ENCODE peak calls at places on chromosomes 13 and 19, in five cellular contexts. M is kidney epithelial cell, J is stomach, T is IMR-90, A is astrocyte. D is an unnamed sample.

GRCh38 chr13:20342326-20342725 is 110.2 kb upstream of the GJB6 start:
- DNase-seq in J (no peak), T (no peak), M (no peak), A (no peak), D (no peak)

GRCh38 chr19:19591133-19591825 is 27.2 kb downstream of the PBX4 start:
- DNase-seq in T (peak; percentile 99), M (peak; percentile 76), A (peak; percentile 92), J (peak; percentile 53), D (no peak)

GRCh38 chr19:31252476-31252875 is 96.8 kb downstream of the TSHZ3 start:
- DNase-seq in J (no peak), A (no peak), M (no peak), T (no peak), D (no peak)

GRCh38 chr19:1082928-1083816 is 12.0 kb downstream of the POLR2E start:
- DNase-seq in T (no peak), M (no peak), A (no peak), J (no peak), D (no peak)

GRCh38 chr19:49231389-49231788 is 73.8 kb downstream of the TRPM4 start:
- DNase-seq in M (no peak), J (no peak), T (no peak), A (no peak), D (no peak)

GRCh38 chr13:41985788-41986508 is 25.0 kb upstream of the VWA8 start:
- DNase-seq in A (no peak), T (peak; percentile 35), J (no peak), M (no peak), D (no peak)

GRCh38 chr13:36718686-36719085 is 44.9 kb downstream of the SERTM1 start:
- DNase-seq in J (no peak), M (no peak), A (peak; percentile 53), T (no peak), D (no peak)

GRCh38 chr13:44180876-44181536 is 192.6 kb upstream of the SERP2 start:
- DNase-seq in J (no peak), A (no peak), M (no peak), T (no peak), D (no peak)

GRCh38 chr19:56347163-56347778 is 32.6 kb upstream of the ZSCAN5A start:
- DNase-seq in M (no peak), J (no peak), A (no peak), T (no peak), D (no peak)

GRCh38 chr19:33780746-33781145 is 15.9 kb upstream of the KCTD15 start:
- DNase-seq in M (no peak), J (no peak), A (no peak), T (no peak), D (no peak)
- H3K27me3 ChIP-seq in M (peaks cover 29% of the 10 kb centered on the region), J (peaks cover 23% of the 10 kb centered on the region), A (peaks cover 4% of the 10 kb centered on the region), T (peaks cover 16% of the 10 kb centered on the region), D (peaks cover 15% of the 10 kb centered on the region)

DNA sequence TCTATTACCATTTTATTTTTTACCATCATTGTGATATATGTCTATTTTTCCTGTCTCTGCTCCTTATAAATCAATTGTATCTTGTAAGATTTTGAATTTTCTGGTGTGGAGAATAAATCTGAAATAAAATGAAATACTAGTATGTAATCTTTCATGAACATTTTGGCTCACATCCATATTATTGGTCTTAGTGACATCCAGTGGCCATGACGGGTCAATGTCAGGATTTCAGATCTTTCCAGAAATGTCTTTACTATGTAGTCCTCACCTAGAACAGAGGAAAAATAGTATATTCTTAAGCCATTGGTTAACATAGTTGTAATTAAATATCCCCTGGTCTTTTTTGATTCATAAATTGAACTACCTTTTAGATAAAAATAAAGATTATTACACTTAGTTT is 109.8 kb upstream of the GPC6 start:
- DNase-seq in A (no peak), J (no peak), T (no peak), M (no peak), D (no peak)
- TF ChIP-seq CTCF in A (no peak), J (no peak), T (no peak), M (no peak), D (no peak)

DNA sequence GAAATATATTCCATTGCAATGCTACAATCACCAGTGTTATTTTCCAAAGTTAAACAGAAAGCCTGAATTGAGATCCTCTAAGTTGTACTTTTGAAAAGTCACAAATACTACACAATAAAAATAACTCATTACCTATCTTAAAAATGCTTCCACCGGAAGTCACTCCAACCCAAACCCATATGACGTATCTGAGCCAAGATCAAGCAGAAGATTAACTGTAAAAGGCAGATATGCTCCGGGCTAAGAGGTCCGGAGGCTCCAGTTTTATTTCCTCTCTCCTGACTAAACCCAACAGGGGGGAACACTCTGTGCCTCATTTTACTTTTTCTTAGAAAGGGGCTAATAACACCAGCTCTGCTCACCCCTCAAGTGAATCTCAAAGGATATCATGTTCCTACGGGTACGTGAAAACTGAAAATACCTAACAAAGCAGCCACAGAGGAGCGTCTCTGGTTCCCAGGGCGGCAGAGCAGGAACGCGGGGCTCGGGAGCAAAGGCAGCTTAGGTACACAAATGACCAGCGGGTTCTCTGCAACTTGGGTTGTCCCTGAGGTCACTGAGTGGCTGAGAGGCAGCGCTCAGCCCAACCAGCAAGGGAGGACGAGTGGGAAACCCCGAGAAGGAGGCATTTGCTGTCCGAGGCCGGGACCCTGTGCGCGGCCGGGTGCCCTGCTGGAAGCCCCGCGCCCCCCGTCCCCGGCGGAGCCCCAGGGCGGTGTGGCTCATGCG is 752 bp downstream of the RAB20 start:
- DNase-seq in J (peak; percentile 57), A (no peak), M (no peak), T (no peak), D (peak; percentile 75)
- H3K27me3 ChIP-seq in J (no peaks in the 10 kb centered on the region), A (peaks cover 4% of the 10 kb centered on the region), M (peaks cover 2% of the 10 kb centered on the region), T (no peaks in the 10 kb centered on the region), D (no peaks in the 10 kb centered on the region)

DNA sequence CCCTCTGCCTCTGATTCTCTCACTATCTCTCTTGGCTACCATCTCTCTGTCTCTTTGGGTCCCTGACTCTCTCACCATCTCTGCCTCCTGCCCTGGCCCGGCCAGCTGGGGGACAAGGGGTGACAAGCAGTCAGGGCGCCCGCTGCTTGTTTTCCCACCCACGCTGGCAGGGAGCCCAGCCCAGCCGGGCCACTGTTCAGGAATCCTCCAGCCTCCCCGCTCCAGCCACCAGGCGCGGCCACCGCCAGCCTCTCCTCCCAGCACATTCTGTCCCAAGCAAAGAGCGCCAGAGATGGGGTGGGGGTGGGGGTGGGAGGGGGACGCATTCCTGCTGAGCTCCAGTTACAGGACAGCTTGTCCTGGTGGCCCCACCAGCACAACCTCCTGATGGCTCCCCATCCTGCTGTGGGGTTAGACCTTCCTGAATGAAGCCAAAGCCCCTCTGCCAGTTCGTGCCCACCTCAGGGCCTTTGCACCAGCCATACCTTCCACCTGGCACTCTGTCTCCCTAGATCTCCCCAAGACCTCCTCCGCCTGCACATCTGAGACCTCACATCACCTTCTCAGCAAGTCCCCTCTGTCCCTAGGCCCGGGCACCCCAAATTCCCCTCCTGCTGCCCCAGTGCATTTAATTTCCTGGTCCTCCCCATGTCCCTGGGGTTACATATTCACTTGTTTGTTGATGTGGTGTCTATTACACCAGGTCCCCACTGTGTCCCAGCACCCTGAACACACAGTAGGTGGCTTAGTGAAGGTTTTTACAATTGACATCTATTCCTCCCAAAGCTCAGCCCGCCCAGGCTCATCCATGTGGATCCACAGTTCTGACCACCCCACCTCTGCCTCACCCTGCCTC is 12.5 kb downstream of the ARRDC2 start:
- DNase-seq in M (no peak), J (peak; percentile 95), T (peak; percentile 49), A (peak; percentile 18), D (peak; percentile 95)
- TF ChIP-seq CTCF in M (no peak), J (no peak), T (no peak), A (no peak), D (no peak)

DNA sequence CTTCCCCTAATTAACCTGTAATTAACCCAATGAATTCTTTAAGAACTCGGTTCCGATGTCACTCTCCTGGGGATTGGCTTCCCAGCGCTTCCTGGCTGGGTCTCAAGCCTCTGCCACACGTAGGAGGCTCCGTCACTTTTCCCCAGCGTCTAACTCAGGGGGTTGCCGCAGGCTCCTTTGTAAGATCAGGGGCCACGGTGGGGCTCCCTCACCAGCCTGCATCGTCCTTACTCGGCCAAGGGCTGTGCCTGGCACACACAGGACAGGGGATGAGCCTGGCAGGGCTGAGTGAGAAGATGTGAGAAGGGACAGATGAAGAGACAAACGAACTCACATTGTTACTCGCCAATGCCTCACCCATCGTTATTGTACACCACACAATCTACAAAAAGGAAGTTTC is 20.9 kb upstream of the ATP11A start:
- DNase-seq in A (no peak), T (no peak), J (peak; percentile 21), M (no peak), D (peak; percentile 49)
- H3K27me3 ChIP-seq in A (peaks cover 2% of the 10 kb centered on the region), T (peaks cover 38% of the 10 kb centered on the region), J (no peaks in the 10 kb centered on the region), M (no peaks in the 10 kb centered on the region), D (no peaks in the 10 kb centered on the region)

GRCh38 chr13:22927008-22927393 is 253.8 kb upstream of the SGCG start:
- DNase-seq in T (no peak), J (no peak), A (no peak), M (no peak), D (no peak)
- TF ChIP-seq CTCF in T (no peak), J (no peak), A (no peak), M (no peak), D (no peak)

DNA sequence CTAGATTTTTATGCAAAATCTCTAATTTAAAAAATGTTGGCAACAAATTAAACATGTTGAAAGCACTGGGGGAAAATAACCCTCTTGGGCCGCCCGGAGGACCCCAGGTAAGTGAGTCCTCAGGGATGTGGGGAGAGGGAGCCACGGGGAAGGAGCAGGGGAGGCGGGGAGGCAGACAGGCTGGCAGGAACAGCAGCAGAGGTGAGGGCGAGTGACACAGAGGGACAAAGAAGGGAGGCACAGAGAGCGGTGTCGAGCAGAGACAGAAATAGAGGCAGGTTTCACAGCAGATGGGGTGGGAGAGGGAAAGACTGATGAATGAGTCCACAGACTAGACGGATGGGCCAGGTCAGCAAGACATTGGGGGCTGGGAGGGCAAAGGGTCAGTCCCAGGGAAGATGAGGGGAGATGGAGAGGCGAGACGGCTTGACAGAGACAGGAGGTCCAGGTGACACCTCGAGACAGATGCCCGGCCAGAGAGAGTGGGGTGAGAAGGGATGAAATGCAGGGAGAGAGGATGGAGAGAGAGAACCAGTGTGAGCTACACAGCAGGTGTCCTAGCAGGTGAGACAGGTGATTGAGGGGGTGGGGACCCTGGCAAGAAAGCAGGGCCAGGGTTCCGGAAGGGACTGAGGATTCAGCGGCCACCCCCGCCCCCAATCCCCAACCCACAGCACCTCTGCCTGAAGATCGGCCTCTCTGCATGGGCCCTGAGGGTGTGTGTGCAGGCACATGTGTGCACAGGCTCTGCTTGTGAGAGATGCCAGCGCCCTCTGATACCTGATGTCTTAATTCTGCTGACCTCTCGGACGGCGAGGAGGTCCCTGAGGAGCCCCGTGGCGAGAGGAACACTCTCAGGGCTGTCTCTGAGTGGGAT is 3.8 kb downstream of the LRRC4B start:
- DNase-seq in M (no peak), J (no peak), T (no peak), A (no peak), D (no peak)
- H3K27me3 ChIP-seq in M (peaks cover 39% of the 10 kb centered on the region), J (peaks cover 66% of the 10 kb centered on the region), T (peaks cover 43% of the 10 kb centered on the region), A (peaks cover 5% of the 10 kb centered on the region), D (peaks cover 78% of the 10 kb centered on the region)

GRCh38 chr19:3310280-3310679 is 56.1 kb upstream of the NFIC start:
- DNase-seq in T (no peak), A (no peak), M (no peak), J (no peak), D (no peak)

GRCh38 chr19:3310711-3311110 is 55.7 kb upstream of the NFIC start:
- DNase-seq in A (no peak), T (no peak), J (no peak), M (no peak), D (no peak)

GRCh38 chr19:3309724-3310123 is 56.7 kb upstream of the NFIC start:
- DNase-seq in A (no peak), M (no peak), J (no peak), T (no peak), D (no peak)

GRCh38 chr19:3302755-3303154 is 63.6 kb upstream of the NFIC start:
- DNase-seq in J (no peak), M (no peak), A (no peak), T (no peak), D (no peak)

GRCh38 chr19:3304871-3305423 is 61.4 kb upstream of the NFIC start:
- DNase-seq in A (peak; percentile 12), T (peak; percentile 41), J (peak; percentile 79), M (no peak), D (peak; percentile 82)
- TF ChIP-seq CTCF in A (peak; percentile 71), T (peak; percentile 88), J (peak; percentile 88), M (peak; percentile 78), D (peak; percentile 85)

D was measured in sigmoid colon.